ENCODE peak calls at places on chromosomes 2 and 18, in nine cellular contexts. One of them, this sample, is unnamed.

GRCh38 chr2:196234672-196235071 is 63.3 kb upstream of the STK17B start:
- DNase-seq in PC-3: peak; percentile 30
- DNase-seq in ovary: no peak
- DNase-seq in IMR-90: peak; percentile 76
- DNase-seq in CD8-positive, alpha-beta T cell: no peak
- DNase-seq in OCI-LY7: no peak
- DNase-seq in gastrocnemius medialis: no peak
- DNase-seq in endothelial cell of umbilical vein: no peak
- DNase-seq in GM23338: no peak
- DNase-seq in this sample: peak; percentile 15

GRCh38 chr2:26043862-26044736 is 10.2 kb downstream of the RAB10 start:
- DNase-seq in CD8-positive, alpha-beta T cell: no peak
- DNase-seq in PC-3: no peak
- DNase-seq in GM23338: peak; percentile 52
- DNase-seq in IMR-90: no peak
- DNase-seq in ovary: peak; percentile 28
- DNase-seq in gastrocnemius medialis: peak; percentile 73
- DNase-seq in endothelial cell of umbilical vein: peak; percentile 18
- DNase-seq in OCI-LY7: no peak
- DNase-seq in this sample: no peak

GRCh38 chr2:237025090-237025865 is 60.4 kb upstream of the COPS8 start:
- DNase-seq in CD8-positive, alpha-beta T cell: no peak
- DNase-seq in GM23338: no peak
- DNase-seq in OCI-LY7: no peak
- DNase-seq in endothelial cell of umbilical vein: peak; percentile 45
- DNase-seq in PC-3: peak; percentile 94
- DNase-seq in ovary: no peak
- DNase-seq in gastrocnemius medialis: peak; percentile 53
- DNase-seq in IMR-90: peak; percentile 90
- DNase-seq in this sample: no peak

GRCh38 chr18:76522104-76522503 is 27.1 kb upstream of the ZNF516 start:
- DNase-seq in endothelial cell of umbilical vein: no peak
- DNase-seq in PC-3: no peak
- DNase-seq in OCI-LY7: no peak
- DNase-seq in GM23338: peak; percentile 60
- DNase-seq in gastrocnemius medialis: no peak
- DNase-seq in ovary: peak; percentile 67
- DNase-seq in IMR-90: no peak
- DNase-seq in CD8-positive, alpha-beta T cell: no peak
- DNase-seq in this sample: no peak

GRCh38 chr18:22999212-22999611 is 66.1 kb downstream of the RBBP8 start:
- DNase-seq in OCI-LY7: no peak
- DNase-seq in CD8-positive, alpha-beta T cell: no peak
- DNase-seq in GM23338: no peak
- DNase-seq in ovary: no peak
- DNase-seq in IMR-90: peak; percentile 53
- DNase-seq in gastrocnemius medialis: no peak
- DNase-seq in PC-3: no peak
- DNase-seq in endothelial cell of umbilical vein: peak; percentile 69
- DNase-seq in this sample: no peak

GRCh38 chr18:37582306-37582705 is 16.7 kb upstream of the CELF4 start:
- DNase-seq in PC-3: no peak
- DNase-seq in GM23338: no peak
- DNase-seq in CD8-positive, alpha-beta T cell: no peak
- DNase-seq in ovary: no peak
- DNase-seq in IMR-90: no peak
- DNase-seq in OCI-LY7: no peak
- DNase-seq in gastrocnemius medialis: no peak
- DNase-seq in endothelial cell of umbilical vein: no peak
- DNase-seq in this sample: no peak

GRCh38 chr2:186440506-186440905 is 45.6 kb upstream of the ZC3H15 start:
- DNase-seq in GM23338: no peak
- DNase-seq in PC-3: no peak
- DNase-seq in endothelial cell of umbilical vein: peak; percentile 78
- DNase-seq in ovary: no peak
- DNase-seq in gastrocnemius medialis: no peak
- DNase-seq in CD8-positive, alpha-beta T cell: no peak
- DNase-seq in IMR-90: no peak
- DNase-seq in OCI-LY7: no peak
- DNase-seq in this sample: no peak

GRCh38 chr2:72367530-72368225 is 220.0 kb upstream of the CYP26B1 start:
- DNase-seq in OCI-LY7: no peak
- DNase-seq in endothelial cell of umbilical vein: peak; percentile 15
- DNase-seq in GM23338: peak; percentile 71
- DNase-seq in PC-3: peak; percentile 97
- DNase-seq in IMR-90: peak; percentile 90
- DNase-seq in ovary: peak; percentile 16
- DNase-seq in CD8-positive, alpha-beta T cell: no peak
- DNase-seq in gastrocnemius medialis: peak; percentile 83
- DNase-seq in this sample: no peak

GRCh38 chr2:185372188-185372587 is 366.4 kb upstream of the FSIP2 start:
- DNase-seq in ovary: no peak
- DNase-seq in gastrocnemius medialis: no peak
- DNase-seq in PC-3: peak; percentile 54
- DNase-seq in IMR-90: no peak
- DNase-seq in CD8-positive, alpha-beta T cell: no peak
- DNase-seq in GM23338: no peak
- DNase-seq in OCI-LY7: no peak
- DNase-seq in endothelial cell of umbilical vein: no peak
- DNase-seq in this sample: no peak

GRCh38 chr2:64331430-64331700 is 122.6 kb upstream of the LGALSL start:
- DNase-seq in PC-3: no peak
- DNase-seq in GM23338: peak; percentile 72
- DNase-seq in ovary: no peak
- DNase-seq in CD8-positive, alpha-beta T cell: no peak
- DNase-seq in endothelial cell of umbilical vein: no peak
- DNase-seq in OCI-LY7: no peak
- DNase-seq in IMR-90: no peak
- DNase-seq in gastrocnemius medialis: no peak
- DNase-seq in this sample: no peak

GRCh38 chr2:215839309-215839708 is 174.0 kb downstream of the MREG start:
- DNase-seq in OCI-LY7: no peak
- DNase-seq in endothelial cell of umbilical vein: no peak
- DNase-seq in GM23338: no peak
- DNase-seq in IMR-90: no peak
- DNase-seq in ovary: no peak
- DNase-seq in PC-3: no peak
- DNase-seq in gastrocnemius medialis: peak; percentile 70
- DNase-seq in CD8-positive, alpha-beta T cell: no peak
- DNase-seq in this sample: no peak

GRCh38 chr2:113120861-113121260 is 6.5 kb upstream of the IL1RN start:
- DNase-seq in IMR-90: no peak
- DNase-seq in OCI-LY7: no peak
- DNase-seq in CD8-positive, alpha-beta T cell: no peak
- DNase-seq in ovary: no peak
- DNase-seq in GM23338: no peak
- DNase-seq in endothelial cell of umbilical vein: no peak
- DNase-seq in PC-3: no peak
- DNase-seq in gastrocnemius medialis: no peak
- DNase-seq in this sample: no peak

GRCh38 chr18:73959341-73959740 is 188.3 kb downstream of the FBXO15 start:
- DNase-seq in PC-3: no peak
- DNase-seq in endothelial cell of umbilical vein: no peak
- DNase-seq in GM23338: no peak
- DNase-seq in CD8-positive, alpha-beta T cell: no peak
- DNase-seq in OCI-LY7: no peak
- DNase-seq in IMR-90: no peak
- DNase-seq in ovary: no peak
- DNase-seq in gastrocnemius medialis: no peak
- DNase-seq in this sample: no peak

GRCh38 chr2:160345102-160345501 is 145.0 kb upstream of the ITGB6 start:
- DNase-seq in PC-3: no peak
- DNase-seq in endothelial cell of umbilical vein: no peak
- DNase-seq in GM23338: no peak
- DNase-seq in IMR-90: no peak
- DNase-seq in gastrocnemius medialis: no peak
- DNase-seq in OCI-LY7: no peak
- DNase-seq in CD8-positive, alpha-beta T cell: no peak
- DNase-seq in ovary: no peak
- DNase-seq in this sample: no peak

GRCh38 chr18:71036783-71037182 is 747.9 kb downstream of the SOCS6 start:
- DNase-seq in OCI-LY7: no peak
- DNase-seq in gastrocnemius medialis: no peak
- DNase-seq in ovary: no peak
- DNase-seq in endothelial cell of umbilical vein: peak; percentile 95
- DNase-seq in CD8-positive, alpha-beta T cell: no peak
- DNase-seq in GM23338: no peak
- DNase-seq in PC-3: peak; percentile 48
- DNase-seq in IMR-90: peak; percentile 59
- DNase-seq in this sample: no peak

GRCh38 chr2:234954551-234954992 is 2.8 kb downstream of the SH3BP4 start:
- DNase-seq in CD8-positive, alpha-beta T cell: no peak
- DNase-seq in IMR-90: peak; percentile 64
- DNase-seq in endothelial cell of umbilical vein: peak; percentile 37
- DNase-seq in ovary: peak; percentile 35
- DNase-seq in GM23338: peak; percentile 48
- DNase-seq in PC-3: no peak
- DNase-seq in OCI-LY7: no peak
- DNase-seq in gastrocnemius medialis: no peak
- DNase-seq in this sample: no peak

GRCh38 chr2:28674713-28675068 is 76.9 kb upstream of the PPP1CB start:
- DNase-seq in ovary: no peak
- DNase-seq in OCI-LY7: no peak
- DNase-seq in GM23338: no peak
- DNase-seq in IMR-90: no peak
- DNase-seq in gastrocnemius medialis: no peak
- DNase-seq in CD8-positive, alpha-beta T cell: no peak
- DNase-seq in endothelial cell of umbilical vein: no peak
- DNase-seq in PC-3: no peak
- DNase-seq in this sample: no peak

GRCh38 chr2:7037340-7038333 is 120.4 kb downstream of the RNF144A start:
- DNase-seq in ovary: peak; percentile 62
- DNase-seq in OCI-LY7: peak; percentile 79
- DNase-seq in IMR-90: peak; percentile 54
- DNase-seq in gastrocnemius medialis: no peak
- DNase-seq in GM23338: peak; percentile 81
- DNase-seq in endothelial cell of umbilical vein: peak; percentile 52
- DNase-seq in CD8-positive, alpha-beta T cell: peak; percentile 29
- DNase-seq in PC-3: peak; percentile 64
- DNase-seq in this sample: peak; percentile 41

GRCh38 chr2:48694143-48694542 is 61.4 kb downstream of the LHCGR start:
- DNase-seq in GM23338: peak; percentile 55
- DNase-seq in endothelial cell of umbilical vein: no peak
- DNase-seq in CD8-positive, alpha-beta T cell: no peak
- DNase-seq in PC-3: no peak
- DNase-seq in OCI-LY7: no peak
- DNase-seq in gastrocnemius medialis: no peak
- DNase-seq in IMR-90: peak; percentile 64
- DNase-seq in ovary: no peak
- DNase-seq in this sample: no peak

GRCh38 chr2:74050153-74050552 is 65.4 kb downstream of the TET3 start:
- DNase-seq in OCI-LY7: no peak
- DNase-seq in IMR-90: no peak
- DNase-seq in PC-3: no peak
- DNase-seq in CD8-positive, alpha-beta T cell: no peak
- DNase-seq in GM23338: no peak
- DNase-seq in endothelial cell of umbilical vein: no peak
- DNase-seq in gastrocnemius medialis: no peak
- DNase-seq in ovary: no peak
- DNase-seq in this sample: no peak

GRCh38 chr2:33134086-33134763 is 187.5 kb downstream of the LTBP1 start:
- DNase-seq in ovary: peak; percentile 70
- DNase-seq in endothelial cell of umbilical vein: peak; percentile 72
- DNase-seq in PC-3: peak; percentile 98
- DNase-seq in OCI-LY7: no peak
- DNase-seq in GM23338: peak; percentile 10
- DNase-seq in IMR-90: peak; percentile 99
- DNase-seq in CD8-positive, alpha-beta T cell: no peak
- DNase-seq in gastrocnemius medialis: peak; percentile 72
- DNase-seq in this sample: no peak

GRCh38 chr2:20575414-20575813 is 75.5 kb downstream of the HS1BP3 start:
- DNase-seq in CD8-positive, alpha-beta T cell: no peak
- DNase-seq in GM23338: no peak
- DNase-seq in OCI-LY7: no peak
- DNase-seq in ovary: peak; percentile 32
- DNase-seq in PC-3: no peak
- DNase-seq in endothelial cell of umbilical vein: no peak
- DNase-seq in gastrocnemius medialis: no peak
- DNase-seq in IMR-90: no peak
- DNase-seq in this sample: no peak
- H3K4me1 ChIP-seq in CD8-positive, alpha-beta T cell: peaks cover 8% of the 10 kb centered on the region
- H3K4me1 ChIP-seq in GM23338: no peaks in the 10 kb centered on the region
- H3K4me1 ChIP-seq in OCI-LY7: peaks cover 9% of the 10 kb centered on the region
- H3K4me1 ChIP-seq in ovary: peaks cover 22% of the 10 kb centered on the region
- H3K4me1 ChIP-seq in PC-3: peaks cover 42% of the 10 kb centered on the region
- H3K4me1 ChIP-seq in endothelial cell of umbilical vein: peaks cover 96% of the 10 kb centered on the region
- H3K4me1 ChIP-seq in gastrocnemius medialis: peaks cover 78% of the 10 kb centered on the region
- H3K4me1 ChIP-seq in IMR-90: peaks cover 30% of the 10 kb centered on the region
- H3K4me1 ChIP-seq in this sample: peaks cover 19% of the 10 kb centered on the region

GRCh38 chr2:1738163-1738562 is 6.2 kb downstream of the PXDN start:
- DNase-seq in OCI-LY7: no peak
- DNase-seq in CD8-positive, alpha-beta T cell: no peak
- DNase-seq in PC-3: no peak
- DNase-seq in GM23338: no peak
- DNase-seq in IMR-90: no peak
- DNase-seq in gastrocnemius medialis: no peak
- DNase-seq in ovary: no peak
- DNase-seq in endothelial cell of umbilical vein: no peak
- DNase-seq in this sample: no peak
- H3K4me1 ChIP-seq in OCI-LY7: no peaks in the 10 kb centered on the region
- H3K4me1 ChIP-seq in CD8-positive, alpha-beta T cell: no peaks in the 10 kb centered on the region
- H3K4me1 ChIP-seq in PC-3: peaks cover 61% of the 10 kb centered on the region
- H3K4me1 ChIP-seq in GM23338: peaks cover 18% of the 10 kb centered on the region
- H3K4me1 ChIP-seq in IMR-90: peaks cover 44% of the 10 kb centered on the region
- H3K4me1 ChIP-seq in gastrocnemius medialis: no peaks in the 10 kb centered on the region
- H3K4me1 ChIP-seq in ovary: peaks cover 26% of the 10 kb centered on the region
- H3K4me1 ChIP-seq in endothelial cell of umbilical vein: peaks cover 20% of the 10 kb centered on the region
- H3K4me1 ChIP-seq in this sample: no peaks in the 10 kb centered on the region

DNA sequence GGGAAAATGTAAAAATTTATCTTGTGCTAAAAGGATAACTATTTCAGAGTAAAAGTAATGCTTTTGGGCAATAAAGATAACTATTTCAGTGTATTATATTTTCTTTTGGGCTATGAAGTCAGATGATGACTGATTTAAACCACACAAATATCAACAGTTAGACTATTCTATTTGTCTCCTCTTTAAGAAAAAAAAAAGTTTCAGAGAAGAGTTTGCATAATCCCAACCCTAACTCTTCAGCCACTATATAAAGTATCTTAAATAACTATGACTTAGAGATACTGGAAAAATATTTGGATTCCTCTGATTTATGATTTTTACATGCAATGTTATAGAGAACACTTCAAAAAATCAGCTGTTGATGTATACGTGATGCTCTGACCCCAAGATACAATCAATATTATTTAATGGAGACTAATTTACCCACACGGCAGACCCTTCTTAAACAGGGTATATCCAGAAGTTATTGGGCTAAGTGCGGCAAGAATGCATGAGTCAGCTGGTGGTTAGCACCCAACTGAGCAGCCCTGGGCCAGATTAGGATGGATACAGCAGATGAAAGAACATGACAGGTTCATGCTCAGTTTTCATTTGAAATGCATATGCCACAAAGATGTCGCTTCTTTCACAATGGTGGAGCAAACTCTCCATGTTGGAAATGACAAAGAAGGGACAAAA is 279.0 kb downstream of the AFF3 start:
- DNase-seq in PC-3: no peak
- DNase-seq in IMR-90: peak; percentile 52
- DNase-seq in gastrocnemius medialis: no peak
- DNase-seq in CD8-positive, alpha-beta T cell: no peak
- DNase-seq in OCI-LY7: no peak
- DNase-seq in ovary: no peak
- DNase-seq in GM23338: no peak
- DNase-seq in endothelial cell of umbilical vein: no peak
- DNase-seq in this sample: no peak
- H3K4me1 ChIP-seq in PC-3: peaks cover 3% of the 10 kb centered on the region
- H3K4me1 ChIP-seq in IMR-90: peaks cover 44% of the 10 kb centered on the region
- H3K4me1 ChIP-seq in gastrocnemius medialis: no peaks in the 10 kb centered on the region
- H3K4me1 ChIP-seq in CD8-positive, alpha-beta T cell: no peaks in the 10 kb centered on the region
- H3K4me1 ChIP-seq in OCI-LY7: peaks cover 65% of the 10 kb centered on the region
- H3K4me1 ChIP-seq in ovary: peaks cover 1% of the 10 kb centered on the region
- H3K4me1 ChIP-seq in GM23338: no peaks in the 10 kb centered on the region
- H3K4me1 ChIP-seq in endothelial cell of umbilical vein: peaks cover 34% of the 10 kb centered on the region
- H3K4me1 ChIP-seq in this sample: peaks cover 7% of the 10 kb centered on the region

GRCh38 chr2:57990118-57990725 is 56.4 kb upstream of the VRK2 start:
- DNase-seq in ovary: no peak
- DNase-seq in gastrocnemius medialis: no peak
- DNase-seq in IMR-90: no peak
- DNase-seq in OCI-LY7: no peak
- DNase-seq in endothelial cell of umbilical vein: no peak
- DNase-seq in GM23338: no peak
- DNase-seq in PC-3: no peak
- DNase-seq in CD8-positive, alpha-beta T cell: no peak
- DNase-seq in this sample: no peak
- H3K4me1 ChIP-seq in ovary: no peaks in the 10 kb centered on the region
- H3K4me1 ChIP-seq in gastrocnemius medialis: no peaks in the 10 kb centered on the region
- H3K4me1 ChIP-seq in IMR-90: no peaks in the 10 kb centered on the region
- H3K4me1 ChIP-seq in OCI-LY7: no peaks in the 10 kb centered on the region
- H3K4me1 ChIP-seq in endothelial cell of umbilical vein: no peaks in the 10 kb centered on the region
- H3K4me1 ChIP-seq in GM23338: peaks cover 7% of the 10 kb centered on the region
- H3K4me1 ChIP-seq in PC-3: peaks cover 22% of the 10 kb centered on the region
- H3K4me1 ChIP-seq in CD8-positive, alpha-beta T cell: no peaks in the 10 kb centered on the region
- H3K4me1 ChIP-seq in this sample: no peaks in the 10 kb centered on the region

This sample was measured in CD8-positive, alpha-beta memory T cell.